ENCODE peak calls at places on chromosomes 5 and 9, in six cellular contexts. L, S, J, H, E and V are unnamed samples.
A peak's percentile ranks its signal among the peaks of the same experiment; 100 is the strongest.

GRCh38 chr9:120299785-120300184 is 280.2 kb downstream of the CDK5RAP2 start:
- DNase-seq in L (peak; percentile 52), S (no peak), J (no peak), H (no peak), E (no peak), V (no peak)

GRCh38 chr9:38039090-38039906 is 29.7 kb downstream of the SHB start:
- DNase-seq in L (no peak), S (peak; percentile 48), J (no peak), H (peak; percentile 87), E (no peak), V (peak; percentile 54)

GRCh38 chr5:15021286-15022046 is 149.9 kb upstream of the ANKH start:
- DNase-seq in L (no peak), S (peak; percentile 80), J (no peak), H (peak; percentile 74), E (no peak), V (peak; percentile 90)

GRCh38 chr5:36790847-36791246 is 85.7 kb upstream of the NIPBL start:
- DNase-seq in L (no peak), S (peak; percentile 7), J (no peak), H (no peak), E (no peak), V (peak; percentile 42)

GRCh38 chr5:175035882-175036533 is 311.6 kb downstream of the MSX2 start:
- DNase-seq in L (no peak), S (no peak), J (no peak), H (no peak), E (no peak), V (no peak)

GRCh38 chr5:149403923-149404745 is 25.0 kb upstream of the IL17B start:
- DNase-seq in L (no peak), S (peak; percentile 93), J (no peak), H (peak; percentile 98), E (no peak), V (peak; percentile 91)

GRCh38 chr9:111752455-111752854 is 42.3 kb downstream of the SHOC1 start:
- DNase-seq in L (no peak), S (peak; percentile 73), J (no peak), H (no peak), E (no peak), V (no peak)

GRCh38 chr5:37893414-37894134 is 53.7 kb upstream of the GDNF start:
- DNase-seq in L (no peak), S (no peak), J (no peak), H (no peak), E (no peak), V (no peak)

GRCh38 chr5:1643651-1644392 is 120.1 kb upstream of the LPCAT1 start:
- DNase-seq in L (peak; percentile 57), S (no peak), J (no peak), H (peak; percentile 10), E (no peak), V (no peak)

GRCh38 chr5:34412769-34413168 is 243.4 kb upstream of the RAI14 start:
- DNase-seq in L (no peak), S (peak; percentile 65), J (no peak), H (no peak), E (no peak), V (no peak)

GRCh38 chr5:174337276-174338203 is 292.0 kb downstream of the NSG2 start:
- DNase-seq in L (no peak), S (no peak), J (no peak), H (no peak), E (no peak), V (peak; percentile 17)

GRCh38 chr9:17611342-17611741 is 32.5 kb downstream of the SH3GL2 start:
- DNase-seq in L (no peak), S (no peak), J (no peak), H (no peak), E (no peak), V (no peak)

GRCh38 chr9:17613723-17614122 is 34.9 kb downstream of the SH3GL2 start:
- DNase-seq in L (no peak), S (peak; percentile 82), J (no peak), H (peak; percentile 69), E (no peak), V (no peak)

GRCh38 chr9:17611921-17612320 is 33.1 kb downstream of the SH3GL2 start:
- DNase-seq in L (no peak), S (no peak), J (no peak), H (no peak), E (no peak), V (no peak)

GRCh38 chr9:17614246-17614645 is 35.4 kb downstream of the SH3GL2 start:
- DNase-seq in L (no peak), S (no peak), J (no peak), H (no peak), E (no peak), V (no peak)

DNA sequence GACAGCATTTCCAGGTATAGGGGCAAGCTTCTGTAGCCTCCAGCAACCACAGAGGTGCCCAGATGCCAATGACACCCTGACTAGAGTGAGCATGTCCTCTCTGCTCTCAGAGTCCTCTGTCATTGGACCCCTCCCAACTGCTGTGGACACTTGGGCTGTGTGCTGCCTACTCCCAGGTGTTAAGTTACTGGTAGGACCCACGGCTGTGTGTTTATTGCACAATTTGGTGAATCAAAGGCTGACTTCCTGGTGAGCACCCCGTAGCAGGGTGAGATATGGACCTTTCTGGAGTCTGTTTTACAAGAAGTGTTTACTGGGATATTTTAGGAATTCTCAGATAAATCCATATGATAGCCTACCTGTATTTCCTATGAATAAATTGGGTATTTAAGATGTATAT is 36.1 kb downstream of the SH3GL2 start:
- DNase-seq in L (no peak), S (peak; percentile 6), J (no peak), H (no peak), E (no peak), V (no peak)
- H3K4ac ChIP-seq in L (no peak overlapping the region), S (no peak overlapping the region), J (no peak overlapping the region), H (peak overlapping the region; percentile 39), E (no peak overlapping the region), V (no peak overlapping the region)

GRCh38 chr5:122500245-122501086 is 188.4 kb downstream of the SNCAIP start:
- DNase-seq in L (peak; percentile 73), S (peak; percentile 72), J (peak; percentile 57), H (peak; percentile 68), E (peak; percentile 31), V (peak; percentile 35)
- H2AFZ ChIP-seq in L (peak overlapping the region; percentile 91), S (peak overlapping the region; percentile 27), J (peak overlapping the region; percentile 63), H (no peak overlapping the region), E (peak overlapping the region; percentile 79), V (no peak overlapping the region)

GRCh38 chr5:73954381-73954780 is 328.4 kb downstream of the ARHGEF28 start:
- DNase-seq in L (no peak), S (no peak), J (no peak), H (no peak), E (no peak), V (no peak)

GRCh38 chr5:73957397-73958001 is 331.5 kb downstream of the ARHGEF28 start:
- DNase-seq in L (no peak), S (peak; percentile 24), J (no peak), H (peak; percentile 43), E (no peak), V (no peak)

GRCh38 chr5:73958037-73958436 is 332.0 kb downstream of the ARHGEF28 start:
- DNase-seq in L (no peak), S (no peak), J (no peak), H (no peak), E (no peak), V (no peak)

GRCh38 chr5:73960023-73960422 is 334.0 kb downstream of the ARHGEF28 start:
- DNase-seq in L (no peak), S (no peak), J (no peak), H (no peak), E (no peak), V (no peak)

GRCh38 chr5:73955447-73955846 is 329.5 kb downstream of the ARHGEF28 start:
- DNase-seq in L (no peak), S (no peak), J (no peak), H (no peak), E (no peak), V (no peak)
- H3K4ac ChIP-seq in L (no peak overlapping the region), S (no peak overlapping the region), J (no peak overlapping the region), H (no peak overlapping the region), E (no peak overlapping the region), V (no peak overlapping the region)

DNA sequence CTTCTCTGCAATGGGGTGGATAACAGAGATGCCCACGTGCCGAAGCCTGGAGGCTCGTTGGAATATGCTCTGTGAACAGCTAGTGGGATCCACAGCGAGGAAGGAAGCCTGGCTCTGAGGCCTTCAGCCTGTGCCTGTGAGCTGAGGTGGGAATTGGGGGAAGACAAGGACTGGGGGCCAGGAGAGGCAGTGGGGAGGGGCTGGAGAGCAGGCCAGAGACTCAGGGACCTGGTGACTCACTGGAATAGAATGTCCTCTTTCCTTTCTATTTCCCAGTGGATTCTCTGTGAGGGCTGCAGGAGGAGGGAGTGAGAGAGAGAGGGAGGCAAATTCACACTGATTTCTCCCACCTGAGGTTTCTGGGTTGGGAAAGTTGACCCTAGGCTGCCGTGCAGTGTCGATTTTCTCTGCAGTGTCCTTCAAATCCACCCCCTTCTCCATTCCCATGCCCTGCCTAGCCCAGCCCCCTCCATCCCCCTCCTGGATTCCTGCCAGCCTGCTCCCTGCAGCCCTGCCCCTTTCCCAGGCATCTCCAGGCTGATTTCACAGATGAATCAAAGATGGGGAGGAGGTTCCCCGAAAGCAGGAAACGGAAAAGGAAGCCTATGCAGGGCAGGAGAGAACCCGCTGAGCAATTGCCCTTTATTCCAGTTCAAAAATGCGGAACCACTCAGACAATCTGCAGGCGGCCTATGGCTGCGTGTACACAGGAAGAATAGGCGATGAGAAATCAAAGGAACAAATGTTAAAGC is 1.4 kb upstream of the SPAAR start:
- DNase-seq in L (peak; percentile 77), S (peak; percentile 88), J (peak; percentile 50), H (peak; percentile 93), E (peak; percentile 49), V (peak; percentile 53)
- H2AFZ ChIP-seq in L (no peak overlapping the region), S (peak overlapping the region; percentile 85), J (peak overlapping the region; percentile 87), H (no peak overlapping the region), E (peak overlapping the region; percentile 66), V (peak overlapping the region; percentile 53)

DNA sequence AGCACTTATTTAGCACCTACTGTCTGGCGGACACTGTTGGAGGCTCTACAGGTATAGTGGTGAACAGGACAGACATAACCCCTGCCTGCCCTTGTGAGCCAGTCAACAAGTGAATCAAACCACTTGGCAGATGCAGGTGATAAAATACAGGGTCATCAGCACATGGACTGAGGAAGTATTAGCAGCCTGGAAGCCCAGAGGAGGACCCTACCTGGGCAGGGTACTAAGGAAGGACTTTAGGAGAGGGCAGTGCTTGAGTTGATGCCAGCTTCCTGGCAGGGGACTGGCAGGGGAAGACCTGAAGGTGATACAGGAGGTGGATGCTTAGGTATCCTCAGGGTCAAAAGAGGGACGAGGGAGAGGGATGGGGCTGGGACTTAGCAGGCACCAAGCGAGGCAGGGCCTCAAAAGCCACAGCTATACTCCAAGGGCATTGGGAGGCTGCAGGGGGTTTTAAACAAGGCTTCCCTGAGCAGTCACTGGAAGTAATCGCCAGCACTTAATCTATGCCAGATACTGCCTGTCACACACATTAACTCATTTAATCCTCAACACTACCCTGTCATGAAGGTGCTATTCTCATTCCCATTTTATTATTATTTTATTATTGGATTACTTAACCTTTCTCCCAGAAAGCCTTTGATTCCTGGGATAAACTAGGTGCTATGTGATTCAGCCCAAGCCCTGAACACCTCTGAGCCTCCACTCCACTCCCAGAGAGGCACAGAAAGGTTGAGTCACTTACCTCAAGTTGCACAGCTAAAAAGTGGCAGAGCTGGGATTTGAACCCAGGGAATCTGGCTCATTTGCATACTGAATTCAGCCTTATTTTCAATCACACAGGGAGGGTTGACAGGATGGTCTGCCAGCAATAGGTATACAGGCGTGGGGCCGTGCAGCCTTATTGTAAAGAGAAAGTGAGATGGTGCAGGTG is 63.8 kb upstream of the ORM1 start:
- DNase-seq in L (no peak), S (no peak), J (no peak), H (no peak), E (no peak), V (no peak)
- H3K4ac ChIP-seq in L (no peak overlapping the region), S (no peak overlapping the region), J (no peak overlapping the region), H (no peak overlapping the region), E (no peak overlapping the region), V (no peak overlapping the region)